ENCODE peak calls at places on chromosome 22, in four cellular contexts. J, V, R and K are unnamed samples.

GRCh38 chr22:45878901-45879551 is 97.9 kb downstream of the WNT7B start:
- DNase-seq in J (no peak), V (no peak), R (peak), K (peak)

GRCh38 chr22:41579997-41580355 is 9.7 kb downstream of the PMM1 start:
- DNase-seq in J (no peak), V (no peak), R (no peak), K (no peak)

GRCh38 chr22:42996646-42997365 is 18.1 kb downstream of the PACSIN2 start:
- DNase-seq in J (no peak), V (no peak), R (peak), K (peak)

GRCh38 chr22:43919106-43919965 is 4.3 kb upstream of the PNPLA3 start:
- DNase-seq in J (peak), V (no peak), R (no peak), K (no peak)

GRCh38 chr22:29784451-29785361 is 17.5 kb downstream of the UQCR10 start:
- DNase-seq in J (no peak), V (no peak), R (no peak), K (peak)

GRCh38 chr22:39429916-39430575 is 26.8 kb upstream of the MGAT3 start:
- DNase-seq in J (no peak), V (no peak), R (peak), K (no peak)

GRCh38 chr22:29152381-29153138 is 53.1 kb upstream of the EMID1 start:
- DNase-seq in J (no peak), V (peak), R (peak), K (peak)

GRCh38 chr22:43116932-43117331 is 6.4 kb downstream of the BIK start:
- DNase-seq in J (no peak), V (no peak), R (no peak), K (no peak)

GRCh38 chr22:43798492-43798891 is 13.6 kb downstream of the EFCAB6 start:
- DNase-seq in J (no peak), V (no peak), R (no peak), K (no peak)